ENCODE peak calls at places on chromosomes 2 and 18, in seven cellular contexts. O is AG08395, B is NCI-H1105 treated with DMSO at 0.1 percent for 48 hours, P is GM06990, V is pancreas, R is non-pigmented ciliary epithelial cell, H is memory B cell. C is an unnamed sample.

GRCh38 chr2:27664245-27664574 is 521 bp downstream of the SLC4A1AP start:
- DNase-seq in O (no peak), B (no peak), P (no peak), V (no peak), R (no peak), H (peak; percentile 7), C (no peak)

GRCh38 chr2:171655584-171655983 is 31.7 kb upstream of the DYNC1I2 start:
- DNase-seq in O (no peak), B (no peak), P (peak; percentile 32), V (no peak), R (no peak), H (peak; percentile 8), C (no peak)

GRCh38 chr2:226868331-226868730 is 32.5 kb downstream of the RHBDD1 start:
- DNase-seq in O (no peak), B (no peak), P (no peak), V (no peak), R (no peak), H (no peak), C (no peak)

GRCh38 chr2:173947131-173947530 is 18.0 kb downstream of the SP3 start:
- DNase-seq in O (no peak), B (no peak), P (no peak), V (no peak), R (no peak), H (no peak), C (no peak)

GRCh38 chr2:98460573-98461560 is 16.2 kb downstream of the INPP4A start:
- DNase-seq in O (no peak), B (no peak), P (peak; percentile 82), V (no peak), R (no peak), H (peak; percentile 63), C (no peak)

GRCh38 chr2:131130298-131130596 is 25.1 kb downstream of the PLEKHB2 start:
- DNase-seq in O (no peak), B (no peak), P (no peak), V (no peak), R (no peak), H (no peak), C (no peak)

GRCh38 chr2:71974846-71975245 is 172.8 kb downstream of the CYP26B1 start:
- DNase-seq in O (peak; percentile 17), B (no peak), P (no peak), V (no peak), R (no peak), H (no peak), C (no peak)

GRCh38 chr2:99810241-99810640 is 320.4 kb upstream of the REV1 start:
- DNase-seq in O (no peak), B (peak; percentile 73), P (no peak), V (no peak), R (no peak), H (no peak), C (no peak)

GRCh38 chr2:85702172-85702571 is 8.0 kb downstream of the GNLY start:
- DNase-seq in O (peak; percentile 34), B (no peak), P (no peak), V (no peak), R (no peak), H (no peak), C (no peak)

GRCh38 chr2:205754924-205755321 is 72.6 kb downstream of the NRP2 start:
- DNase-seq in O (peak; percentile 79), B (no peak), P (no peak), V (no peak), R (no peak), H (no peak), C (no peak)

GRCh38 chr2:46814160-46814559 is 101.4 kb downstream of the MCFD2 start:
- DNase-seq in O (peak; percentile 33), B (no peak), P (no peak), V (no peak), R (no peak), H (no peak), C (peak; percentile 77)

GRCh38 chr2:159071190-159071915 is 102.9 kb downstream of the TANC1 start:
- DNase-seq in O (peak; percentile 60), B (no peak), P (no peak), V (no peak), R (no peak), H (no peak), C (no peak)

GRCh38 chr18:62264984-62265383 is 60.1 kb upstream of the TNFRSF11A start:
- DNase-seq in O (no peak), B (no peak), P (no peak), V (no peak), R (no peak), H (no peak), C (no peak)